ENCODE peak calls at places on chromosomes 5 and 9, in four cellular contexts. E is left ventricle myocardium inferior; N is CD4-positive, alpha-beta T cell; Z is tibial nerve. R is an unnamed sample.

GRCh38 chr5:52712354-52712753 is 75.4 kb upstream of the ITGA1 start:
- DNase-seq in E (no peak), N (no peak), Z (no peak), R (no peak)

GRCh38 chr9:7894231-7894630 is 94.7 kb upstream of the DMAC1 start:
- DNase-seq in E (no peak), N (no peak), Z (no peak), R (no peak)

GRCh38 chr9:14198049-14198448 is 115.9 kb downstream of the NFIB start:
- DNase-seq in E (no peak), N (no peak), Z (no peak), R (no peak)

GRCh38 chr9:124262596-124263045 is 4.9 kb downstream of the NEK6 start:
- DNase-seq in E (no peak), N (no peak), Z (no peak), R (no peak)

GRCh38 chr5:149804478-149805450 is 74.7 kb downstream of the PPARGC1B start:
- DNase-seq in E (no peak), N (no peak), Z (no peak), R (no peak)

GRCh38 chr5:139658928-139659667 is 10.9 kb downstream of the CXXC5 start:
- DNase-seq in E (peak; percentile 59), N (no peak), Z (no peak), R (no peak)

GRCh38 chr5:1524799-1525623 is 1.3 kb upstream of the LPCAT1 start:
- DNase-seq in E (no peak), N (no peak), Z (peak; percentile 13), R (no peak)

GRCh38 chr5:65695896-65696295 is 26.0 kb downstream of the SGTB start:
- DNase-seq in E (no peak), N (no peak), Z (no peak), R (no peak)

GRCh38 chr5:9644630-9645029 is 14.5 kb upstream of the TAS2R1 start:
- DNase-seq in E (no peak), N (no peak), Z (no peak), R (no peak)

GRCh38 chr9:132094314-132094791 is 14.7 kb upstream of the MED27 start:
- DNase-seq in E (no peak), N (no peak), Z (no peak), R (no peak)

GRCh38 chr5:179869101-179869500 is 10.5 kb upstream of the MRNIP start:
- DNase-seq in E (no peak), N (no peak), Z (no peak), R (peak; percentile 10)

GRCh38 chr9:19552693-19553092 is 143.9 kb downstream of the ACER2 start:
- DNase-seq in E (no peak), N (no peak), Z (no peak), R (no peak)

GRCh38 chr5:76790632-76791290 is 28.1 kb upstream of the F2RL1 start:
- DNase-seq in E (no peak), N (no peak), Z (no peak), R (no peak)

GRCh38 chr9:96061293-96061987 is 185.9 kb downstream of the ERCC6L2 start:
- DNase-seq in E (peak; percentile 29), N (peak; percentile 44), Z (no peak), R (no peak)

GRCh38 chr5:104088876-104089778 is 526.5 kb upstream of the NUDT12 start:
- DNase-seq in E (no peak), N (no peak), Z (no peak), R (no peak)

GRCh38 chr9:14967450-14968321 is 57.5 kb upstream of the FREM1 start:
- DNase-seq in E (no peak), N (no peak), Z (no peak), R (no peak)

GRCh38 chr5:102857090-102857818 is 102.1 kb downstream of the PAM start:
- DNase-seq in E (peak; percentile 18), N (no peak), Z (no peak), R (no peak)

GRCh38 chr5:159316519-159317383 is 13.5 kb downstream of the IL12B start:
- DNase-seq in E (no peak), N (peak; percentile 20), Z (no peak), R (no peak)

GRCh38 chr5:14465086-14465485 is 116.5 kb upstream of the OTULINL start:
- DNase-seq in E (no peak), N (no peak), Z (no peak), R (no peak)

GRCh38 chr5:95111141-95111540 is 173.8 kb downstream of the MCTP1 start:
- DNase-seq in E (no peak), N (no peak), Z (no peak), R (no peak)

GRCh38 chr5:21807953-21808352 is 1045.2 kb downstream of the CDH12 start:
- DNase-seq in E (no peak), N (no peak), Z (no peak), R (no peak)

GRCh38 chr9:76987594-76988200 is 31.8 kb upstream of the FOXB2 start:
- DNase-seq in E (no peak), N (no peak), Z (no peak), R (no peak)

GRCh38 chr5:42360641-42361320 is 62.5 kb upstream of the GHR start:
- DNase-seq in E (no peak), N (no peak), Z (no peak), R (no peak)

GRCh38 chr5:90940227-90940995 is 381.8 kb downstream of the ADGRV1 start:
- DNase-seq in E (no peak), N (no peak), Z (no peak), R (no peak)

GRCh38 chr5:175922192-175922885 is 45.8 kb downstream of the THOC3 start:
- DNase-seq in E (no peak), N (no peak), Z (no peak), R (no peak)

GRCh38 chr5:8949908-8950307 is 596.0 kb downstream of the SEMA5A start:
- DNase-seq in E (no peak), N (no peak), Z (no peak), R (no peak)

GRCh38 chr5:670396-671270 is 22.5 kb downstream of the TPPP start:
- DNase-seq in E (no peak), N (no peak), Z (no peak), R (no peak)

GRCh38 chr5:151454166-151454565 is 6.8 kb downstream of the SLC36A1 start:
- DNase-seq in E (no peak), N (no peak), Z (no peak), R (no peak)

GRCh38 chr5:138664276-138664943 is 88.8 kb upstream of the CTNNA1 start:
- DNase-seq in E (no peak), N (no peak), Z (no peak), R (no peak)

GRCh38 chr5:58327289-58327688 is 132.6 kb downstream of the PLK2 start:
- DNase-seq in E (no peak), N (no peak), Z (no peak), R (no peak)

GRCh38 chr9:21989440-21990189 is 4.6 kb downstream of the CDKN2A start:
- DNase-seq in E (no peak), N (no peak), Z (no peak), R (no peak)

GRCh38 chr5:93581738-93582414 is 857 bp upstream of the NR2F1-AS1 start:
- DNase-seq in E (no peak), N (no peak), Z (no peak), R (no peak)

GRCh38 chr5:88480766-88481499 is 212.3 kb upstream of the TMEM161B start:
- DNase-seq in E (no peak), N (no peak), Z (no peak), R (no peak)

GRCh38 chr5:2018390-2018724 is 135.6 kb upstream of the IRX4 start:
- DNase-seq in E (no peak), N (no peak), Z (no peak), R (no peak)

GRCh38 chr9:135468866-135469521 is 10.6 kb upstream of the PPP1R26 start:
- DNase-seq in E (no peak), N (no peak), Z (no peak), R (no peak)

GRCh38 chr9:92188969-92189781 is 74.0 kb upstream of the SPTLC1 start:
- DNase-seq in E (no peak), N (no peak), Z (no peak), R (no peak)

GRCh38 chr5:116446356-116447005 is 128.1 kb downstream of the SEMA6A start:
- DNase-seq in E (no peak), N (no peak), Z (no peak), R (no peak)

GRCh38 chr5:116448869-116449453 is 125.7 kb downstream of the SEMA6A start:
- DNase-seq in E (no peak), N (no peak), Z (no peak), R (no peak)

GRCh38 chr5:116451905-116452450 is 122.6 kb downstream of the SEMA6A start:
- DNase-seq in E (no peak), N (no peak), Z (no peak), R (no peak)

GRCh38 chr5:116445311-116445710 is 129.3 kb downstream of the SEMA6A start:
- DNase-seq in E (no peak), N (no peak), Z (no peak), R (no peak)

DNA sequence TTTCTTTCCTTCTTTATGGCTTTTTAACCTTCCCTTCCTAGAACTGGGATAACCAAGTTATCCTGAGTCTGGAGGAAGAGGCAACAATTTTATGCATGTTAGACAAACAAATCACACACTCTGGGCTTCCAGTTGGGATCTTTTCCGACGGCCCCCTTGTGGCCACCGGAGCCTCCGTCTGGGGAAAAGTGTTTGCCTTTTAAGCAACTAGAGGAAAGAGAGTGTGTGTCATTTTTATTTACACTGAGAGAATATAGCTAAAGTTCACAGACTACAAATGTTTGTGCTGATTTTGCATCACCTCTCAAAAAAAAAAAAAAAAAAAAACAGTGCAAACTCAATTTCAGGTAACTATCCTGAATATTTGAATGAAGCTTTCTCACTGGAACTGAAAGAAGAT is 126.2 kb downstream of the SEMA6A start:
- DNase-seq in E (no peak), N (no peak), Z (no peak), R (no peak)
- TF ChIP-seq CTCF in E (no peak), N (no peak), Z (no peak), R (no peak)

GRCh38 chr9:12880406-12881016 is 105.7 kb downstream of the LURAP1L start:
- DNase-seq in E (no peak), N (no peak), Z (no peak), R (no peak)
- TF ChIP-seq CTCF in E (no peak), N (no peak), Z (no peak), R (no peak)

GRCh38 chr9:32589083-32589713 is 16.2 kb upstream of the NDUFB6 start:
- DNase-seq in E (no peak), N (no peak), Z (no peak), R (no peak)
- TF ChIP-seq CTCF in E (peak; percentile 59), N (peak; percentile 14), Z (peak; percentile 30), R (peak; percentile 50)

DNA sequence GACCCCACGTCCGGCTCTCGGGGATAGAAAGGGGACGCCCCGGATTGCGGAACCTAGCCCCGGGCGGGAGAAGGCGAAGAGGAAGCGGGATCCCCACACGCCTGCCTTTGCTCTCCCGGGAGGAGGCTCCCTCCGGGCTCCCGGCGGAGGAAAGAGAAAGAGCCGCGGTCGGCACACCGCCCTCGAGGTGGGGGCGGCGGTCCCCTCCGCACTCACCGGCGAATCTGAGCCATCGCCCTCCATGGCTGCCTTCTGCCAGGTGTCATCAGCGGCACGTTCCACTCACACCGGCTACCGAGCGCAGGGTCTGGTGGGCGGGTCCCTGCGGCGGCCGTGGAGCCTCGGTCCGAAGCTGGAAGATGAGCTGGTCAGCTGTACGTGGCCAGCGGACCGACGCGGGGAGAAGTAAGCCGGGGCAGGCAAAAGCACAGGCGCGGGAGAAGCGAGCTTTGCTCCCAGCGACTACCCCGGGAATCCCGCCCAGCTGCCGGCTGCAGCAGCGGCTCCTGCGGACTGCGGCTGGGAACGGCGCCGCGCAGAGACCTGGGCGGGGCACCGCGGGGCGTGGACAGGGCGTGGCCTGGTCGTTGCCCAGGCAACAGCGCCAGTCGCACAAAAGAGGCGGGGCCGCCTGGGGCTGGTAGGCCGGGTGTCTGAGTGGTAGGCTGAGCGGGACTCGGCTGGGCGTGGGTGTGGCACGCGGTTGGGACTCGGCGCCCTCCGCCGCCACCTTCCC is at the start of gene TRIM36:
- DNase-seq in E (peak; percentile 91), N (peak; percentile 76), Z (peak; percentile 83), R (no peak)
- TF ChIP-seq CTCF in E (peak; percentile 32), N (no peak), Z (peak; percentile 15), R (peak; percentile 20)